ENCODE peak calls at places on chromosomes 6 and 20, in eight cellular contexts. K, Z, C, L, P, T, Q and Y are unnamed samples.
A peak's percentile ranks its signal among the peaks of the same experiment; 100 is the strongest.

GRCh38 chr6:37741757-37742400 is 44.2 kb upstream of the MDGA1 start:
- DNase-seq in K (no peak), Z (peak; percentile 22), C (peak; percentile 48), L (peak; percentile 20), P (no peak), T (peak; percentile 28), Q (no peak), Y (peak; percentile 70)

GRCh38 chr6:31243508-31243907 is 28.4 kb downstream of the HLA-C start:
- DNase-seq in K (no peak), Z (no peak), C (no peak), L (no peak), P (no peak), T (no peak), Q (no peak), Y (no peak)

GRCh38 chr20:1486566-1486965 is 4.7 kb downstream of the SIRPB2 start:
- DNase-seq in K (no peak), Z (no peak), C (no peak), L (no peak), P (no peak), T (no peak), Q (no peak), Y (no peak)

GRCh38 chr6:90574610-90575009 is 12.3 kb downstream of the MAP3K7 start:
- DNase-seq in K (peak; percentile 12), Z (no peak), C (no peak), L (peak; percentile 51), P (no peak), T (no peak), Q (no peak), Y (no peak)

GRCh38 chr6:80095600-80095999 is 10.9 kb upstream of the BCKDHB start:
- DNase-seq in K (no peak), Z (no peak), C (no peak), L (no peak), P (no peak), T (no peak), Q (no peak), Y (no peak)

GRCh38 chr20:4328541-4328940 is 313.2 kb upstream of the RNF24 start:
- DNase-seq in K (no peak), Z (no peak), C (no peak), L (no peak), P (no peak), T (no peak), Q (no peak), Y (no peak)

GRCh38 chr20:2230671-2231488 is 64.9 kb upstream of the TGM3 start:
- DNase-seq in K (no peak), Z (no peak), C (no peak), L (peak; percentile 9), P (no peak), T (no peak), Q (no peak), Y (no peak)

GRCh38 chr6:169752074-169752623 is 727 bp downstream of the ERMARD start:
- DNase-seq in K (no peak), Z (no peak), C (no peak), L (no peak), P (peak; percentile 22), T (no peak), Q (no peak), Y (no peak)

GRCh38 chr6:156779206-156780116 is 2.3 kb downstream of the ARID1B start:
- DNase-seq in K (peak; percentile 63), Z (peak; percentile 40), C (peak; percentile 28), L (peak; percentile 33), P (peak; percentile 52), T (peak; percentile 57), Q (peak; percentile 48), Y (peak; percentile 55)

GRCh38 chr6:27290850-27291208 is 21.2 kb downstream of the POM121L2 start:
- DNase-seq in K (no peak), Z (no peak), C (no peak), L (no peak), P (no peak), T (no peak), Q (no peak), Y (no peak)

GRCh38 chr6:16750566-16750965 is 10.7 kb downstream of the ATXN1 start:
- DNase-seq in K (no peak), Z (no peak), C (no peak), L (no peak), P (no peak), T (no peak), Q (no peak), Y (no peak)

GRCh38 chr20:39429716-39430115 is 467.6 kb downstream of the DHX35 start:
- DNase-seq in K (peak; percentile 7), Z (peak; percentile 8), C (peak; percentile 24), L (no peak), P (no peak), T (no peak), Q (no peak), Y (no peak)

GRCh38 chr6:128696651-128697391 is 176.4 kb upstream of the PTPRK start:
- DNase-seq in K (no peak), Z (peak; percentile 23), C (no peak), L (peak; percentile 63), P (no peak), T (no peak), Q (no peak), Y (no peak)

GRCh38 chr6:151181701-151182367 is 57.9 kb upstream of the AKAP12 start:
- DNase-seq in K (no peak), Z (no peak), C (no peak), L (peak; percentile 15), P (no peak), T (no peak), Q (no peak), Y (no peak)

GRCh38 chr6:143676437-143677045 is 1.2 kb upstream of the PHACTR2 start:
- DNase-seq in K (no peak), Z (no peak), C (no peak), L (no peak), P (no peak), T (no peak), Q (no peak), Y (no peak)

GRCh38 chr20:62752671-62753501 is 43.4 kb upstream of the MRGBP start:
- DNase-seq in K (no peak), Z (no peak), C (no peak), L (no peak), P (no peak), T (peak; percentile 2), Q (no peak), Y (no peak)

GRCh38 chr6:46347669-46348068 is 143.6 kb downstream of the RCAN2 start:
- DNase-seq in K (no peak), Z (no peak), C (no peak), L (peak; percentile 14), P (no peak), T (no peak), Q (no peak), Y (no peak)

GRCh38 chr20:56088381-56088780 is 83.1 kb upstream of the CBLN4 start:
- DNase-seq in K (no peak), Z (no peak), C (no peak), L (no peak), P (no peak), T (no peak), Q (no peak), Y (no peak)

GRCh38 chr20:59703046-59703445 is 98.7 kb downstream of the PHACTR3 start:
- DNase-seq in K (no peak), Z (no peak), C (no peak), L (no peak), P (no peak), T (no peak), Q (no peak), Y (no peak)

GRCh38 chr6:129364037-129364436 is 345.9 kb downstream of the ARHGAP18 start:
- DNase-seq in K (no peak), Z (no peak), C (no peak), L (no peak), P (no peak), T (no peak), Q (no peak), Y (peak; percentile 3)

GRCh38 chr20:47725248-47725973 is 59.9 kb downstream of the SULF2 start:
- DNase-seq in K (peak; percentile 96), Z (peak; percentile 88), C (peak; percentile 92), L (peak; percentile 89), P (peak; percentile 94), T (peak; percentile 81), Q (no peak), Y (peak; percentile 73)

GRCh38 chr6:87575423-87575822 is 14.4 kb downstream of the RARS2 start:
- DNase-seq in K (no peak), Z (no peak), C (no peak), L (no peak), P (no peak), T (no peak), Q (no peak), Y (no peak)

GRCh38 chr20:41110930-41111577 is 26.3 kb upstream of the PLCG1 start:
- DNase-seq in K (no peak), Z (no peak), C (peak; percentile 63), L (no peak), P (no peak), T (no peak), Q (no peak), Y (no peak)

GRCh38 chr6:144602523-144603180 is 317.5 kb downstream of the UTRN start:
- DNase-seq in K (no peak), Z (no peak), C (no peak), L (no peak), P (peak; percentile 44), T (no peak), Q (no peak), Y (no peak)

GRCh38 chr6:41675992-41676391 is 37.7 kb downstream of the MDFI start:
- DNase-seq in K (no peak), Z (no peak), C (no peak), L (no peak), P (no peak), T (no peak), Q (no peak), Y (no peak)